ENCODE peak calls at places on chromosome 15, in nine cellular contexts. M is left lung; Z is psoas muscle; E is pancreas; R is CD8-positive, alpha-beta T cell; Y is dorsolateral prefrontal cortex; U is A549; I is RWPE1; J is PC-3. F is an unnamed sample.

GRCh38 chr15:71437919-71438318 is 322.6 kb downstream of the THSD4 start:
- DNase-seq in M (no peak), Z (no peak), E (no peak), R (no peak), Y (no peak), U (peak), I (peak), J (peak), F (no peak)

GRCh38 chr15:68315495-68316007 is 38.0 kb downstream of the FEM1B start:
- DNase-seq in M (peak), Z (no peak), E (peak), R (peak), Y (peak), U (no peak), I (no peak), J (no peak), F (no peak)

GRCh38 chr15:38708672-38709188 is 144.1 kb upstream of the RASGRP1 start:
- DNase-seq in M (no peak), Z (no peak), E (no peak), R (no peak), Y (no peak), U (no peak), I (no peak), J (no peak), F (no peak)

GRCh38 chr15:94380798-94381197 is 149.4 kb downstream of the MCTP2 start:
- DNase-seq in M (no peak), Z (no peak), E (no peak), R (no peak), Y (no peak), U (no peak), I (no peak), J (no peak), F (no peak)

GRCh38 chr15:37099321-37100108 is 834 bp downstream of the MEIS2 start:
- DNase-seq in M (no peak), Z (peak), E (no peak), R (no peak), Y (no peak), U (peak), I (no peak), J (peak), F (no peak)

GRCh38 chr15:88627463-88627862 is 6.3 kb downstream of the AEN start:
- DNase-seq in M (no peak), Z (no peak), E (no peak), R (peak), Y (no peak), U (no peak), I (no peak), J (no peak), F (no peak)

GRCh38 chr15:70521576-70522322 is 241.6 kb downstream of the UACA start:
- DNase-seq in M (no peak), Z (no peak), E (no peak), R (no peak), Y (no peak), U (no peak), I (no peak), J (no peak), F (no peak)

GRCh38 chr15:70062321-70062956 is 35.3 kb downstream of the TLE3 start:
- DNase-seq in M (no peak), Z (peak), E (peak), R (no peak), Y (peak), U (no peak), I (no peak), J (peak), F (peak)

GRCh38 chr15:25439456-25439836 is 622 bp upstream of the UBE3A start:
- DNase-seq in M (no peak), Z (no peak), E (no peak), R (no peak), Y (no peak), U (peak), I (peak), J (peak), F (no peak)

GRCh38 chr15:82648257-82649103 is 1.3 kb upstream of the CPEB1 start:
- DNase-seq in M (no peak), Z (no peak), E (no peak), R (no peak), Y (no peak), U (no peak), I (no peak), J (no peak), F (no peak)

GRCh38 chr15:69648775-69649735 is 196.4 kb downstream of the RPLP1 start:
- DNase-seq in M (no peak), Z (no peak), E (no peak), R (peak), Y (no peak), U (no peak), I (peak), J (no peak), F (no peak)

GRCh38 chr15:82106671-82107070 is 60.9 kb upstream of the MEX3B start:
- DNase-seq in M (no peak), Z (no peak), E (no peak), R (no peak), Y (no peak), U (no peak), I (no peak), J (peak), F (no peak)

GRCh38 chr15:98826658-98827057 is 178.3 kb downstream of the IGF1R start:
- DNase-seq in M (no peak), Z (no peak), E (no peak), R (no peak), Y (no peak), U (no peak), I (no peak), J (no peak), F (no peak)

GRCh38 chr15:58138106-58138505 is at the start of gene AQP9:
- DNase-seq in M (no peak), Z (no peak), E (no peak), R (no peak), Y (no peak), U (no peak), I (no peak), J (no peak), F (no peak)

GRCh38 chr15:93088981-93089854 is at the start of gene RGMA:
- DNase-seq in M (peak), Z (peak), E (peak), R (no peak), Y (peak), U (no peak), I (no peak), J (no peak), F (no peak)

GRCh38 chr15:78425643-78426042 is 12.4 kb upstream of the IREB2 start:
- DNase-seq in M (no peak), Z (no peak), E (no peak), R (no peak), Y (no peak), U (no peak), I (no peak), J (no peak), F (no peak)

GRCh38 chr15:101178414-101178813 is 73.4 kb downstream of the CHSY1 start:
- DNase-seq in M (no peak), Z (no peak), E (no peak), R (no peak), Y (no peak), U (no peak), I (no peak), J (no peak), F (no peak)

GRCh38 chr15:93173369-93173768 is 84.4 kb upstream of the RGMA start:
- DNase-seq in M (no peak), Z (no peak), E (no peak), R (no peak), Y (no peak), U (peak), I (peak), J (peak), F (no peak)

GRCh38 chr15:34656005-34656604 is 72.7 kb upstream of the GOLGA8B start:
- DNase-seq in M (no peak), Z (no peak), E (no peak), R (no peak), Y (no peak), U (no peak), I (no peak), J (no peak), F (no peak)

GRCh38 chr15:85579011-85579701 is 198.8 kb downstream of the AKAP13 start:
- DNase-seq in M (no peak), Z (no peak), E (no peak), R (no peak), Y (no peak), U (no peak), I (no peak), J (peak), F (no peak)
- H3K27ac ChIP-seq in M (peak), Z (peak), E (peak), R (no peak), Y (peak), U (peak), I (no peak), J (no peak), F (no peak)

DNA sequence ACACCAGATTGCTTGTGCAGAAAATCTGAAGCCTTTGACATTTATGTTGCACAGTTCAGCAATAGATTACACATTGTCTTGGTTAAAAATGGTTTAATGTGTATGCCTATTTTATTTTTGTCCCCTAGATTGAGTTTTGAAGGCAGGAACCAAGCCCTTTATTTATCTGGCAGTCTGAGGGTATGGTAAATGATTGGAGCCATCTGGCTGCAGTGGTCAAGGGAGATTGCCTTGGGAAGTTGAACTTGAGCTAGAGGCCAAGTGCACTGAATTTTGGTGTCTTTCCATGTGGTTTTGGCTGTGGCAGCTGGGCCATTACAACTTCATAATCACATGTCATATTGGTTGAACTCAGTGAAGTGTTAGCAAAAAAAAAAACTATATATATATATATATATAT is 248.7 kb upstream of the C2CD4B start:
- DNase-seq in M (no peak), Z (no peak), E (no peak), R (no peak), Y (no peak), U (no peak), I (no peak), J (no peak), F (no peak)
- TF ChIP-seq CTCF in M (no peak), Z (no peak), E (no peak), R (no peak), Y (no peak), U (no peak), I (no peak), J (no peak), F (no peak)

GRCh38 chr15:63381301-63382192 is at the start of gene CA12:
- DNase-seq in M (peak), Z (peak), E (peak), R (no peak), Y (peak), U (peak), I (peak), J (peak), F (no peak)
- H3K27ac ChIP-seq in M (no peak), Z (no peak), E (peak), R (no peak), Y (no peak), U (peak), I (peak), J (peak), F (peak)

DNA sequence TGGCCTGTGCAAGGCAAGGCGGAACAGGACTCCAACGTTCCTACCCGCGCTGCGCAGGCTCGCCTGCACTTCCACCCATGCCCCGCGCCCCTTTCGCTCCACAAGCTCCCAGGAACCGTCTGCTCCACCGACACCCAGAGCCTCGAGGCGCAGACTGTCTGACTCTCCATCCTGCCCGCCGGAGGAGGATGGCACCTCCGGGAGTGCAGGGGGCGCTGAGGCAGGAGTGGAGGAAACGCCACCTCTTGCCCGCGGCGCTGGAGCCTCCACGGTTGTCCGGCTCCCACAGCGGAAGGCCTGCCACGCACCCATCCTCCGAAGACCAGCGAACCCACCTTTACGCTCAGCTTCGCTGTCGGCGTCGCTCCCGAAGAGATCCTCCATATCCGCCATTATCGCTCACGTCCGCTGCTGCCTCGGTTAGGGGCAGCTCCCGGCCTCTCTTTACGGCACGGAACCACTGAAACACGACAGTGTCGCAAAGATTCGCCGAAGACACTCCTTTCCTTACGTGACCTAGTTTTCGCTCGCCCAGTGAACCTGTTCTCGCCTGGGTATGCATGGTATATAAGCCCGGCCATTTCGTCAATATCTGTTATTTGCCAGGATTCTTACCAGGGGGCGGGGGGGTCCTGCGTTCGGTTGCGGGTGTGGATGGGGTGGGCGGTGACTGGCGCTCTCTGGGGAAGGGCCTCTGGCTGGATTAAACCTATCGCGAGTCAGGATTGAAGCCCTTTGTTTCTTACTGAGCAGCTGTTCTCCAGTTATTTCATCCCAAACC is at the start of gene LEO1:
- DNase-seq in M (peak), Z (peak), E (peak), R (peak), Y (peak), U (peak), I (peak), J (peak), F (peak)
- TF ChIP-seq CTCF in M (no peak), Z (peak), E (peak), R (peak), Y (peak), U (peak), I (no peak), J (peak), F (peak)

GRCh38 chr15:74844319-74845207 is 1.6 kb upstream of the ULK3 start:
- DNase-seq in M (no peak), Z (no peak), E (no peak), R (no peak), Y (no peak), U (no peak), I (no peak), J (no peak), F (no peak)
- H3K27ac ChIP-seq in M (no peak), Z (peak), E (no peak), R (peak), Y (peak), U (no peak), I (peak), J (no peak), F (no peak)

DNA sequence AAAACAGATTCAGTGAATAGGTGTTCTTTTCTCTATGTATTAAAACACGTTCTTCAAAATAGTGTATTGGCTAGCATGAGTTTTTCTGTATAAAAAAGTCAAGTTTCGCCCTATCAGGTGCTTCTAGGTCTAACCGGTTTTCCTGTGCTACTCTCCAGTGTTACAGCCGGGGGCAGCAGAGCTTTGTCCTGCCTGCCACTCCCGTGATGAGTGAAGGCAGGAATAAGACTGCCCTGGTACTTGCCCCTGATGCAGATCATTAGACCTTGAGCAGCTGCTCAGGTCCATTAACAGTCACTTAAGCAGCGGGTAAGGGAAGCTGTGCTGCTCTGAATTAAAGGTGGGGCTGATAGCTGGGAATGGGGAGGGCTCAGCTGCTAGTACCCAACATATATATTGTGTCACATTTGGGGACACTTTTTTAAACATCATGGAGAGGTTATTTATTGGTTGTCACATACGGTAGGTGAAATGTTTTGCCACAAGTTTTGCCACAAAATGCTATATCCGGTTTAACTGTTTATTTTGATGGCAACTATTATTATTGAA is 1.3 kb upstream of the UNC13C start:
- DNase-seq in M (peak), Z (peak), E (no peak), R (no peak), Y (peak), U (peak), I (peak), J (peak), F (no peak)
- TF ChIP-seq CTCF in M (no peak), Z (no peak), E (no peak), R (no peak), Y (no peak), U (peak), I (no peak), J (peak), F (no peak)

DNA sequence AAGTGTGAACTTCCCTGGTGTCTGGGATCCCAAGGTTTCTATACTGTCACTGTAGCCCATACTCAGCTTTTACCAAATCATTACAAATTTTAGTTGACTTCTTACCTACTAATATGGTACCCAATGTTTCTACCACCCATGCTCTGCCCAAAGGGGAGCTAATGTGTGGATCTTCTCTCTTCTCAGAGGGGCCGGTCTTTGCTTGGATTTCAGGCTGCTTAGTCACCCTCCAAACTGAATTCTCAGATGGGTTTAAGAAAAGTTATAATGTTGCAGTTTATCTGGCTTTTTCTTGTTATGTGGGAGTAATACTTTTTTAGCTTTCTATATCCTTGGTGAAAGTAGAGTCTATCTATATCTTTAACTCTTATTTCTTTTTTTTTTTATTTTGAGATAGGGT is 67.1 kb upstream of the AKAP13 start:
- DNase-seq in M (no peak), Z (no peak), E (no peak), R (no peak), Y (no peak), U (no peak), I (no peak), J (no peak), F (no peak)
- H3K27ac ChIP-seq in M (no peak), Z (no peak), E (no peak), R (no peak), Y (no peak), U (no peak), I (no peak), J (no peak), F (no peak)

F was measured in AG04450.